ENCODE peak calls at places on chromosomes 1 and 21, in four cellular contexts. One of them, this sample, is unnamed.

GRCh38 chr1:72649974-72650373 is 367.6 kb upstream of the NEGR1 start:
- DNase-seq in K562: no peak
- DNase-seq in HL-60: no peak
- DNase-seq in GM12891: no peak
- DNase-seq in this sample: no peak

GRCh38 chr1:6832789-6833188 is 47.5 kb downstream of the CAMTA1 start:
- DNase-seq in K562: no peak
- DNase-seq in HL-60: no peak
- DNase-seq in GM12891: no peak
- DNase-seq in this sample: no peak

GRCh38 chr21:40176732-40177131 is 309.5 kb downstream of the PCP4 start:
- DNase-seq in K562: no peak
- DNase-seq in HL-60: no peak
- DNase-seq in GM12891: no peak
- DNase-seq in this sample: no peak

GRCh38 chr1:62082456-62083363 is 111.9 kb upstream of the L1TD1 start:
- DNase-seq in K562: peak; percentile 56
- DNase-seq in HL-60: no peak
- DNase-seq in GM12891: peak; percentile 10
- DNase-seq in this sample: no peak

GRCh38 chr1:99438656-99439055 is 174.4 kb downstream of the PLPPR4 start:
- DNase-seq in K562: no peak
- DNase-seq in HL-60: no peak
- DNase-seq in GM12891: no peak
- DNase-seq in this sample: no peak

GRCh38 chr1:11299225-11299574 is 26.2 kb downstream of the UBIAD1 start:
- DNase-seq in K562: no peak
- DNase-seq in HL-60: no peak
- DNase-seq in GM12891: no peak
- DNase-seq in this sample: no peak

GRCh38 chr1:100552922-100553321 is 15.0 kb downstream of the GPR88 start:
- DNase-seq in K562: no peak
- DNase-seq in HL-60: no peak
- DNase-seq in GM12891: no peak
- DNase-seq in this sample: no peak

GRCh38 chr1:24932284-24932683 is 2.2 kb upstream of the RUNX3 start:
- DNase-seq in K562: peak; percentile 44
- DNase-seq in HL-60: no peak
- DNase-seq in GM12891: peak; percentile 79
- DNase-seq in this sample: no peak

GRCh38 chr1:56916630-56917029 is 49.2 kb downstream of the C8B start:
- DNase-seq in K562: no peak
- DNase-seq in HL-60: no peak
- DNase-seq in GM12891: no peak
- DNase-seq in this sample: no peak

GRCh38 chr21:41761211-41762181 is 5.4 kb downstream of the RIPK4 start:
- DNase-seq in K562: no peak
- DNase-seq in HL-60: peak; percentile 24
- DNase-seq in GM12891: no peak
- DNase-seq in this sample: no peak

GRCh38 chr1:8122160-8122476 is 96.0 kb upstream of the ERRFI1 start:
- DNase-seq in K562: peak; percentile 90
- DNase-seq in HL-60: no peak
- DNase-seq in GM12891: no peak
- DNase-seq in this sample: no peak

GRCh38 chr1:87435484-87435883 is 106.8 kb downstream of the LMO4 start:
- DNase-seq in K562: peak; percentile 89
- DNase-seq in HL-60: no peak
- DNase-seq in GM12891: no peak
- DNase-seq in this sample: peak; percentile 36

GRCh38 chr1:31584869-31585735 is 8.8 kb downstream of the TINAGL1 start:
- DNase-seq in K562: no peak
- DNase-seq in HL-60: no peak
- DNase-seq in GM12891: no peak
- DNase-seq in this sample: no peak

GRCh38 chr1:15617874-15618684 is 821 bp downstream of the DDI2 start:
- DNase-seq in K562: peak; percentile 67
- DNase-seq in HL-60: no peak
- DNase-seq in GM12891: peak; percentile 37
- DNase-seq in this sample: peak; percentile 49

GRCh38 chr1:6801998-6802397 is 16.7 kb downstream of the CAMTA1 start:
- DNase-seq in K562: no peak
- DNase-seq in HL-60: no peak
- DNase-seq in GM12891: no peak
- DNase-seq in this sample: no peak

GRCh38 chr1:2269922-2270259 is 41.8 kb downstream of the SKI start:
- DNase-seq in K562: no peak
- DNase-seq in HL-60: no peak
- DNase-seq in GM12891: no peak
- DNase-seq in this sample: no peak

GRCh38 chr1:184557423-184558347 is 170.9 kb downstream of the C1orf21 start:
- DNase-seq in K562: no peak
- DNase-seq in HL-60: no peak
- DNase-seq in GM12891: no peak
- DNase-seq in this sample: no peak

GRCh38 chr1:192846950-192847349 is 38.1 kb downstream of the RGS2 start:
- DNase-seq in K562: no peak
- DNase-seq in HL-60: no peak
- DNase-seq in GM12891: no peak
- DNase-seq in this sample: no peak

GRCh38 chr21:45994738-45995685 is 13.4 kb downstream of the COL6A1 start:
- DNase-seq in K562: no peak
- DNase-seq in HL-60: no peak
- DNase-seq in GM12891: no peak
- DNase-seq in this sample: no peak

GRCh38 chr1:1942753-1943656 is 23.9 kb upstream of the TMEM52 start:
- DNase-seq in K562: no peak
- DNase-seq in HL-60: no peak
- DNase-seq in GM12891: no peak
- DNase-seq in this sample: no peak

GRCh38 chr21:32806810-32807386 is 35.3 kb upstream of the PAXBP1 start:
- DNase-seq in K562: no peak
- DNase-seq in HL-60: no peak
- DNase-seq in GM12891: no peak
- DNase-seq in this sample: no peak

GRCh38 chr1:163195728-163196448 is 6.8 kb downstream of the RGS5 start:
- DNase-seq in K562: peak; percentile 16
- DNase-seq in HL-60: no peak
- DNase-seq in GM12891: no peak
- DNase-seq in this sample: no peak

GRCh38 chr1:228277491-228278431 is 69.9 kb downstream of the OBSCN start:
- DNase-seq in K562: no peak
- DNase-seq in HL-60: no peak
- DNase-seq in GM12891: no peak
- DNase-seq in this sample: no peak

GRCh38 chr21:25670726-25671125 is 31.7 kb downstream of the JAM2 start:
- DNase-seq in K562: no peak
- DNase-seq in HL-60: no peak
- DNase-seq in GM12891: no peak
- DNase-seq in this sample: no peak

GRCh38 chr1:179598631-179599030 is 7.0 kb downstream of the TDRD5 start:
- DNase-seq in K562: no peak
- DNase-seq in HL-60: no peak
- DNase-seq in GM12891: no peak
- DNase-seq in this sample: no peak

GRCh38 chr1:48309564-48310082 is 87.1 kb downstream of the SLC5A9 start:
- DNase-seq in K562: no peak
- DNase-seq in HL-60: no peak
- DNase-seq in GM12891: no peak
- DNase-seq in this sample: no peak
- TF ChIP-seq SPI1 in K562: no peak
- TF ChIP-seq SPI1 in HL-60: no peak
- TF ChIP-seq SPI1 in GM12891: no peak
- TF ChIP-seq SPI1 in this sample: no peak

GRCh38 chr1:65247419-65248359 is 61.7 kb upstream of the DNAJC6 start:
- DNase-seq in K562: peak; percentile 38
- DNase-seq in HL-60: no peak
- DNase-seq in GM12891: no peak
- DNase-seq in this sample: no peak
- TF ChIP-seq SPI1 in K562: no peak
- TF ChIP-seq SPI1 in HL-60: no peak
- TF ChIP-seq SPI1 in GM12891: no peak
- TF ChIP-seq SPI1 in this sample: no peak

GRCh38 chr1:34925730-34926129 is 3.7 kb downstream of the DLGAP3 start:
- DNase-seq in K562: no peak
- DNase-seq in HL-60: no peak
- DNase-seq in GM12891: no peak
- DNase-seq in this sample: no peak

GRCh38 chr1:34923490-34923889 is 6.0 kb downstream of the DLGAP3 start:
- DNase-seq in K562: no peak
- DNase-seq in HL-60: no peak
- DNase-seq in GM12891: no peak
- DNase-seq in this sample: no peak

GRCh38 chr1:34926156-34926555 is 3.3 kb downstream of the DLGAP3 start:
- DNase-seq in K562: no peak
- DNase-seq in HL-60: no peak
- DNase-seq in GM12891: no peak
- DNase-seq in this sample: no peak

GRCh38 chr1:34926894-34927293 is 2.6 kb downstream of the DLGAP3 start:
- DNase-seq in K562: peak; percentile 15
- DNase-seq in HL-60: no peak
- DNase-seq in GM12891: no peak
- DNase-seq in this sample: no peak

DNA sequence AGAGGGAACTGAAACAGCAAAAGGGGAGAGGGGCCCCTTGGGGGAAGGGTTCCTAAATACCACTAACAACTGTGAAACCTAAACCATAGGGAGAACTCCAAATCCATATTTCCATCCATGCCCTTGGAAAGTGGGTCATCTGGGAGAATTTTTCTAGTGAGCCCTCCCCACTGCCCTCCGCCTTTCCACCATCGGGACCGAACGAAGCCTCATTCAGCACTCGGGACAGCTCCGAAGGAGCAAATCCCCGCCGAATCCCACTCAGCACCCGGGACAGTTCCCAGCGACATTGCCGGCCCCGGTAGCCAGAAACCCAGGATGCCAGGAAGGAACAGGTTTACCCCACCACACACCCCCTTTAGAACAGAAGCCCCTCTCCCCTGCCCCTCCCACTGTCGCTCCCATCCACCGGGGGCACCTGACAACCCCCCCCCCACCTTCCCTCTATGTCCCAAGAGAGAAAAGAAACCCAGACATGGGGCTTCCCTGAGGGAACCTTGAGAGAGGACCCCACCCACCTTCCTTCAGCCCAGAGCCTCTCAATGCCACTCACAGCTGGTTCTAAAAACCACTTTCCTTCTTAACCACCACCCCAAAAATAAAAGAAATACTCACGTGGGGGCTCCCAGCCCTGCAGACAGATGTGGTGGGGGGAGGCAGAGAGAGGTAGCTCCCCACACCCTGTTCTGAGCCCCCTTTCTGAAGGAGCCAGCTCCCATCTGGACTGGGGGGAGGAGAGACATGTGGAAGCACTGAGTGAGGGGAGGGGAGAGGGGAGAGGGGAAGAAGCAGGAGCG is 4.5 kb downstream of the DLGAP3 start:
- DNase-seq in K562: peak; percentile 82
- DNase-seq in HL-60: no peak
- DNase-seq in GM12891: peak; percentile 62
- DNase-seq in this sample: no peak
- TF ChIP-seq SPI1 in K562: no peak
- TF ChIP-seq SPI1 in HL-60: no peak
- TF ChIP-seq SPI1 in GM12891: peak; percentile 13
- TF ChIP-seq SPI1 in this sample: no peak

GRCh38 chr1:113931456-113931855 is 2.3 kb downstream of the HIPK1 start:
- DNase-seq in K562: peak; percentile 48
- DNase-seq in HL-60: no peak
- DNase-seq in GM12891: no peak
- DNase-seq in this sample: no peak

GRCh38 chr1:113929750-113930498 is 800 bp downstream of the HIPK1 start:
- DNase-seq in K562: peak; percentile 77
- DNase-seq in HL-60: no peak
- DNase-seq in GM12891: peak; percentile 33
- DNase-seq in this sample: no peak

GRCh38 chr1:113928950-113929749 is at the start of gene HIPK1:
- DNase-seq in K562: peak; percentile 97
- DNase-seq in HL-60: peak; percentile 66
- DNase-seq in GM12891: peak; percentile 75
- DNase-seq in this sample: peak; percentile 60

GRCh38 chr1:113928129-113928949 is 785 bp upstream of the HIPK1 start:
- DNase-seq in K562: peak; percentile 42
- DNase-seq in HL-60: no peak
- DNase-seq in GM12891: no peak
- DNase-seq in this sample: peak; percentile 26

DNA sequence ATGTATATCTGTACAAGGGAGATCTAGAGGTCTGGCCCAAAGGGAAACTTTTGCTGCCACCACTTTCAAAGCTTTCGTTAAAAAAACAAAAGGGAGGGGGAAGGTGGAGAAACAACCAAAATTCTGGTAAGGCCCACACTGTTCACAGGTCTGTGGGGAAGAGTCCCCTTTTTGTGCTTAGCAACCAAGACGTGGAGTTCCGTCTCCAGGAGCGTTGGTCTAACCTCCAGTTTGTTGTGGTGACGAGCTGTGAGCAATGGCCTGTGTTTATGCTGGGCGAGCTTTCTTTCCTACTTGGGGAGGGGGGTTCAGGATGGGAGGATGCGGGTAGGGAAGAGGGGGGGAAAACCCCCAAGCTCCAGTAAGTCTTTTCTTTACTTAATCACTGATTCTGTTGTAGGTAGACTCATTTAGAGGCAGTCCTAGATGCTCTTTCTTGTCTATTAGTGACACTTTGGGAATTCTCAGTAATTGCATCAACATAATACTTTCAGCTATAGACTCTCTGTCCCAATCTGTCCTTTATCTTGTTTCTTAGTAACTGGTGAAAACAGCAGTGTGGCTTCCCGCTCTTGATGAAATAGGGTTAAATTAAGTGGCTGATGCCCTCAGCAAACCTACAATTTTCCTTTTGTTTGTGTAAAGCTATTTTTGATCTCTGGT is 1.5 kb downstream of the HIPK1 start:
- DNase-seq in K562: peak; percentile 79
- DNase-seq in HL-60: peak; percentile 62
- DNase-seq in GM12891: no peak
- DNase-seq in this sample: no peak
- TF ChIP-seq SPI1 in K562: no peak
- TF ChIP-seq SPI1 in HL-60: no peak
- TF ChIP-seq SPI1 in GM12891: no peak
- TF ChIP-seq SPI1 in this sample: no peak

GRCh38 chr1:19258353-19258752 is 6.7 kb downstream of the MRTO4 start:
- DNase-seq in K562: no peak
- DNase-seq in HL-60: no peak
- DNase-seq in GM12891: no peak
- DNase-seq in this sample: no peak

GRCh38 chr1:19255288-19255687 is 3.7 kb downstream of the MRTO4 start:
- DNase-seq in K562: no peak
- DNase-seq in HL-60: no peak
- DNase-seq in GM12891: no peak
- DNase-seq in this sample: no peak

GRCh38 chr1:19254416-19254815 is 2.8 kb downstream of the MRTO4 start:
- DNase-seq in K562: no peak
- DNase-seq in HL-60: no peak
- DNase-seq in GM12891: no peak
- DNase-seq in this sample: no peak

GRCh38 chr1:19260211-19261138 is 8.9 kb downstream of the MRTO4 start:
- DNase-seq in K562: peak; percentile 40
- DNase-seq in HL-60: no peak
- DNase-seq in GM12891: no peak
- DNase-seq in this sample: no peak

GRCh38 chr1:19257178-19257914 is 5.7 kb downstream of the MRTO4 start:
- DNase-seq in K562: peak; percentile 37
- DNase-seq in HL-60: no peak
- DNase-seq in GM12891: no peak
- DNase-seq in this sample: no peak
- TF ChIP-seq SPI1 in K562: no peak
- TF ChIP-seq SPI1 in HL-60: no peak
- TF ChIP-seq SPI1 in GM12891: peak; percentile 20
- TF ChIP-seq SPI1 in this sample: no peak

GRCh38 chr21:31658053-31658452 is 1.4 kb upstream of the SOD1 start:
- DNase-seq in K562: peak; percentile 43
- DNase-seq in HL-60: no peak
- DNase-seq in GM12891: no peak
- DNase-seq in this sample: no peak
- TF ChIP-seq SPI1 in K562: no peak
- TF ChIP-seq SPI1 in HL-60: no peak
- TF ChIP-seq SPI1 in GM12891: no peak
- TF ChIP-seq SPI1 in this sample: no peak